ENCODE peak calls at places on chromosomes 12 and 14, in eight cellular contexts. O is endothelial cell of umbilical vein; H is stimulated activated CD4-positive, alpha-beta T cell treated with anti-CD3 and anti-CD28 coated beads, TNF-alpha, amount 100 ng/mL, for 1 hour; Z is pons; D is CD8-positive, alpha-beta memory T cell; S is right lobe of liver; E is NCI-H82; U is ELR. J is an unnamed sample.
A peak's percentile ranks its signal among the peaks of the same experiment; 100 is the strongest.

GRCh38 chr12:82525616-82526015 is 161.1 kb upstream of the TMTC2 start:
- DNase-seq in O (no peak), H (no peak), Z (peak; percentile 15), D (no peak), S (no peak), E (no peak), U (no peak), J (no peak)

GRCh38 chr12:115519887-115520286 is 757.6 kb downstream of the MED13L start:
- DNase-seq in O (no peak), H (no peak), Z (no peak), D (no peak), S (no peak), E (no peak), U (no peak), J (no peak)

GRCh38 chr12:56377989-56378316 is 15.3 kb upstream of the APOF start:
- DNase-seq in O (no peak), H (no peak), Z (no peak), D (no peak), S (no peak), E (no peak), U (no peak), J (no peak)

GRCh38 chr14:103023881-103024473 is 33.4 kb downstream of the CDC42BPB start:
- DNase-seq in O (peak; percentile 80), H (no peak), Z (no peak), D (no peak), S (no peak), E (no peak), U (peak; percentile 96), J (no peak)

GRCh38 chr12:125272252-125272980 is 207.2 kb downstream of the AACS start:
- DNase-seq in O (no peak), H (no peak), Z (no peak), D (no peak), S (no peak), E (peak; percentile 66), U (no peak), J (no peak)

GRCh38 chr14:23185046-23185445 is 1.6 kb upstream of the SLC7A8 start:
- DNase-seq in O (peak; percentile 74), H (no peak), Z (no peak), D (no peak), S (no peak), E (no peak), U (peak; percentile 57), J (no peak)

GRCh38 chr12:88993655-88994054 is 358.6 kb downstream of the DUSP6 start:
- DNase-seq in O (peak; percentile 84), H (no peak), Z (peak; percentile 78), D (no peak), S (no peak), E (peak; percentile 50), U (peak; percentile 79), J (no peak)

GRCh38 chr12:48026081-48026827 is 22.0 kb upstream of the COL2A1 start:
- DNase-seq in O (no peak), H (no peak), Z (no peak), D (no peak), S (no peak), E (no peak), U (no peak), J (no peak)

GRCh38 chr14:75539562-75540478 is 17.6 kb downstream of the BATF start:
- DNase-seq in O (no peak), H (no peak), Z (no peak), D (no peak), S (no peak), E (no peak), U (no peak), J (no peak)

GRCh38 chr14:77338332-77338731 is 17.5 kb downstream of the GSTZ1 start:
- DNase-seq in O (no peak), H (no peak), Z (no peak), D (no peak), S (no peak), E (no peak), U (no peak), J (no peak)

GRCh38 chr14:24179961-24180726 is 8.3 kb downstream of the REC8 start:
- DNase-seq in O (peak; percentile 50), H (no peak), Z (peak; percentile 91), D (no peak), S (peak; percentile 79), E (no peak), U (peak; percentile 73), J (peak; percentile 50)

GRCh38 chr12:120677765-120678473 is 9.0 kb upstream of the MLEC start:
- DNase-seq in O (peak; percentile 78), H (no peak), Z (no peak), D (no peak), S (no peak), E (no peak), U (peak; percentile 72), J (no peak)

GRCh38 chr14:100712490-100712889 is 14.2 kb upstream of the DLK1 start:
- DNase-seq in O (no peak), H (no peak), Z (no peak), D (no peak), S (no peak), E (no peak), U (no peak), J (no peak)

GRCh38 chr12:7609480-7609879 is 56.2 kb downstream of the APOBEC1 start:
- DNase-seq in O (no peak), H (no peak), Z (no peak), D (no peak), S (no peak), E (no peak), U (peak; percentile 66), J (no peak)

GRCh38 chr12:54840293-54840692 is 14.0 kb upstream of the MUCL1 start:
- DNase-seq in O (no peak), H (no peak), Z (no peak), D (no peak), S (no peak), E (no peak), U (no peak), J (no peak)

GRCh38 chr12:94062796-94063635 is 85.4 kb upstream of the PLXNC1 start:
- DNase-seq in O (no peak), H (no peak), Z (no peak), D (no peak), S (no peak), E (no peak), U (no peak), J (peak; percentile 76)

GRCh38 chr12:32201996-32202395 is 95.3 kb downstream of the BICD1 start:
- DNase-seq in O (peak; percentile 33), H (no peak), Z (peak; percentile 29), D (no peak), S (no peak), E (peak; percentile 82), U (no peak), J (no peak)

GRCh38 chr14:55514819-55515470 is 65.1 kb upstream of the KTN1 start:
- DNase-seq in O (peak; percentile 93), H (no peak), Z (peak; percentile 12), D (no peak), S (no peak), E (no peak), U (peak; percentile 79), J (no peak)

GRCh38 chr12:19236656-19237055 is 107.1 kb downstream of the PLEKHA5 start:
- DNase-seq in O (no peak), H (no peak), Z (no peak), D (no peak), S (no peak), E (peak; percentile 20), U (peak; percentile 44), J (no peak)

GRCh38 chr12:92502417-92503028 is 200.3 kb upstream of the PLEKHG7 start:
- DNase-seq in O (no peak), H (no peak), Z (peak; percentile 60), D (no peak), S (no peak), E (no peak), U (no peak), J (no peak)

GRCh38 chr12:99914206-99914605 is 70.5 kb downstream of the ANKS1B start:
- DNase-seq in O (no peak), H (no peak), Z (no peak), D (no peak), S (no peak), E (no peak), U (no peak), J (no peak)

J was measured in upper lobe of right lung.